ENCODE peak calls at places on chromosomes 7 and 10, in nine cellular contexts. T, F, X, Q, W, K, P, E and Z are unnamed samples.

GRCh38 chr10:127034790-127035189 is 129.6 kb downstream of the DOCK1 start:
- DNase-seq in Q (no peak), F (no peak), K (no peak), E (no peak), T (no peak), X (no peak), P (no peak), W (peak; percentile 67), Z (no peak)

GRCh38 chr10:21372651-21373410 is 152.7 kb downstream of the SKIDA1 start:
- DNase-seq in E (no peak), F (peak; percentile 89), Q (peak; percentile 2), P (peak; percentile 53), K (peak; percentile 88), W (no peak), X (no peak), T (no peak), Z (no peak)

GRCh38 chr7:44223362-44224114 is 22.8 kb downstream of the YKT6 start:
- DNase-seq in W (peak; percentile 74), K (no peak), Q (no peak), F (no peak), T (no peak), P (no peak), E (peak; percentile 39), X (peak; percentile 37), Z (no peak)

GRCh38 chr7:138900040-138900828 is 81.0 kb downstream of the KIAA1549 start:
- DNase-seq in K (no peak), P (no peak), F (no peak), Q (no peak), X (no peak), T (no peak), E (no peak), W (no peak), Z (no peak)

GRCh38 chr7:128903621-128904361 is 6.7 kb downstream of the KCP start:
- DNase-seq in P (no peak), T (no peak), F (no peak), W (no peak), Q (no peak), E (no peak), K (no peak), X (peak; percentile 81), Z (no peak)

GRCh38 chr7:45890902-45891461 is 2.7 kb downstream of the IGFBP1 start:
- DNase-seq in F (peak; percentile 60), Q (no peak), E (no peak), X (no peak), T (no peak), K (peak; percentile 62), P (no peak), W (peak; percentile 49), Z (peak; percentile 14)

GRCh38 chr10:7846591-7846990 is 28.3 kb downstream of the TAF3 start:
- DNase-seq in Q (no peak), E (no peak), W (no peak), P (no peak), T (no peak), K (no peak), X (no peak), F (no peak), Z (no peak)

GRCh38 chr7:44391171-44391570 is 65.8 kb upstream of the CAMK2B start:
- DNase-seq in T (no peak), P (no peak), F (no peak), E (no peak), K (no peak), X (no peak), Q (no peak), W (no peak), Z (no peak)

GRCh38 chr10:109183366-109183765 is 739.9 kb downstream of the XPNPEP1 start:
- DNase-seq in F (peak; percentile 35), X (no peak), K (no peak), T (no peak), E (no peak), W (no peak), Q (no peak), P (no peak), Z (no peak)

GRCh38 chr7:83038787-83039186 is 123.9 kb downstream of the PCLO start:
- DNase-seq in W (no peak), X (no peak), F (no peak), K (no peak), P (no peak), T (no peak), Q (no peak), E (no peak), Z (no peak)

GRCh38 chr10:120508393-120508792 is 51.4 kb downstream of the PLPP4 start:
- DNase-seq in W (no peak), K (peak; percentile 10), T (no peak), P (peak; percentile 95), F (peak; percentile 92), Q (no peak), X (no peak), E (no peak), Z (no peak)

GRCh38 chr10:31158000-31158658 is 126.5 kb upstream of the ZNF438 start:
- DNase-seq in X (no peak), K (no peak), W (no peak), Q (no peak), T (no peak), E (no peak), F (no peak), P (no peak), Z (no peak)

GRCh38 chr7:5213286-5213645 is 23.2 kb downstream of the WIPI2 start:
- DNase-seq in T (no peak), F (no peak), K (no peak), E (no peak), P (no peak), X (peak; percentile 18), Q (no peak), W (no peak), Z (no peak)

GRCh38 chr7:77580762-77581350 is 43.8 kb downstream of the PTPN12 start:
- DNase-seq in P (no peak), X (no peak), W (no peak), Q (no peak), E (no peak), T (no peak), K (no peak), F (peak; percentile 51), Z (no peak)

GRCh38 chr10:11725912-11726311 is 16.3 kb upstream of the ECHDC3 start:
- DNase-seq in T (no peak), F (no peak), E (no peak), W (no peak), Q (no peak), X (no peak), K (no peak), P (no peak), Z (no peak)
- TF ChIP-seq CTCF in T (no peak), F (no peak), E (no peak), W (no peak), Q (no peak), X (no peak), K (no peak), P (no peak), Z (no peak)

GRCh38 chr10:99360935-99361334 is 31.8 kb downstream of the CNNM1 start:
- DNase-seq in T (no peak), F (no peak), Q (no peak), P (no peak), K (no peak), X (no peak), E (no peak), W (no peak), Z (no peak)
- TF ChIP-seq CTCF in T (no peak), F (peak; percentile 11), Q (no peak), P (no peak), K (no peak), X (no peak), E (no peak), W (no peak), Z (no peak)

GRCh38 chr7:47890606-47891005 is 57.7 kb downstream of the PKD1L1 start:
- DNase-seq in Q (no peak), E (no peak), K (no peak), T (no peak), X (no peak), F (no peak), W (no peak), P (no peak), Z (no peak)

GRCh38 chr7:47893721-47894365 is 54.4 kb downstream of the PKD1L1 start:
- DNase-seq in Q (no peak), F (no peak), T (no peak), P (no peak), E (no peak), K (no peak), X (no peak), W (no peak), Z (no peak)

GRCh38 chr7:47890125-47890524 is 58.1 kb downstream of the PKD1L1 start:
- DNase-seq in F (no peak), T (no peak), Q (no peak), X (no peak), E (no peak), K (no peak), W (no peak), P (no peak), Z (no peak)

GRCh38 chr7:47895026-47895425 is 53.2 kb downstream of the PKD1L1 start:
- DNase-seq in E (no peak), Q (no peak), F (no peak), W (no peak), X (no peak), P (no peak), T (no peak), K (no peak), Z (no peak)

DNA sequence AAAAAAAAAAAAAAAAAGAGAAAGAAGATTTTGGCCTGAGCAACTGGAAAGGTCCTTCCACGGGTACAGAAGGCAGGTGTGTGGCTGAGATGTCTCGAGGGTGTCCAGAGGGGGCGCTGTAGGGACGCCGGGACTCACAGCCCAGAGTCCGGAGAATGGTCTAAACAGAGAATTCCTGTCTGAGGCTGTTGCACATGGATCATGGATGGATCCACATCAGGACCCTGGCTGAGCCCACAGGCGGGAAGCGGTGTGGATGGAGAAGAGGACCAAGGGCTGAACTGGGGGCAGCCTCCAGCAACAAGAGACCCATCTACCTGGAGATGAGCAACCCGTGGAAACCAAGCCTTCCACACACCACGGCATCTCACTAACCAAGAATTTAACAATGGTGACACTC is 55.0 kb downstream of the PKD1L1 start:
- DNase-seq in T (no peak), K (no peak), P (no peak), W (peak; percentile 72), Q (no peak), F (no peak), X (no peak), E (no peak), Z (peak; percentile 42)
- TF ChIP-seq CTCF in T (no peak), K (peak; percentile 39), P (peak; percentile 36), W (peak; percentile 68), Q (no peak), F (peak; percentile 30), X (no peak), E (peak; percentile 38), Z (peak; percentile 44)

GRCh38 chr7:51314726-51315125 is 1.9 kb downstream of the COBL start:
- DNase-seq in X (no peak), T (no peak), K (no peak), E (no peak), W (no peak), P (no peak), Q (no peak), F (no peak), Z (no peak)

GRCh38 chr7:51315393-51316261 is 982 bp downstream of the COBL start:
- DNase-seq in Q (no peak), K (no peak), E (peak; percentile 59), T (no peak), X (peak; percentile 85), F (no peak), W (peak; percentile 75), P (peak; percentile 56), Z (peak; percentile 55)

GRCh38 chr7:51316666-51317581 is at the start of gene COBL:
- DNase-seq in Q (no peak), F (no peak), E (peak; percentile 25), X (peak; percentile 85), W (peak; percentile 72), K (no peak), P (no peak), T (no peak), Z (peak; percentile 72)

GRCh38 chr7:51317582-51317910 is 937 bp upstream of the COBL start:
- DNase-seq in K (no peak), P (no peak), E (no peak), Q (no peak), T (no peak), F (no peak), W (peak; percentile 43), X (no peak), Z (no peak)

GRCh38 chr7:51316262-51316665 is 345 bp downstream of the COBL start:
- DNase-seq in X (peak; percentile 86), T (peak; percentile 50), P (no peak), K (no peak), W (no peak), F (no peak), Q (no peak), E (peak; percentile 45), Z (no peak)
- TF ChIP-seq CTCF in X (no peak), T (no peak), P (peak; percentile 17), K (no peak), W (peak; percentile 22), F (no peak), Q (no peak), E (no peak), Z (no peak)